ENCODE peak calls at places on chromosomes 4 and X, in eight cellular contexts. E, S, C, Y, B, T, X and Q are unnamed samples.

GRCh38 chrX:102516314-102516936 is at the start of gene TMSB15A:
- DNase-seq in Y (peak), E (peak), C (peak), X (peak), B (peak), S (peak), T (peak), Q (peak)

GRCh38 chr4:127558489-127559407 is 74.0 kb upstream of the INTU start:
- DNase-seq in S (no peak), X (no peak), B (no peak), C (no peak), Y (no peak), E (no peak), T (no peak), Q (no peak)

GRCh38 chrX:112654871-112655270 is 24.9 kb downstream of the LHFPL1 start:
- DNase-seq in S (no peak), T (no peak), Y (peak), B (no peak), C (no peak), X (no peak), E (no peak), Q (no peak)

GRCh38 chr4:188403272-188403671 is 264.0 kb downstream of the TRIML1 start:
- DNase-seq in T (no peak), B (no peak), S (no peak), Y (no peak), C (no peak), X (no peak), E (no peak), Q (no peak)

GRCh38 chr4:1910643-1911042 is 39.5 kb downstream of the NSD2 start:
- DNase-seq in B (no peak), S (no peak), C (no peak), T (no peak), E (peak), Y (peak), X (peak), Q (peak)

GRCh38 chr4:169682360-169683047 is 62.1 kb downstream of the CLCN3 start:
- DNase-seq in B (no peak), E (no peak), Y (no peak), T (no peak), S (no peak), C (no peak), X (no peak), Q (no peak)

GRCh38 chr4:125639182-125639621 is 324.4 kb downstream of the FAT4 start:
- DNase-seq in C (no peak), T (no peak), B (no peak), S (no peak), X (peak), E (no peak), Y (peak), Q (no peak)

GRCh38 chrX:149950681-149951080 is 12.4 kb upstream of the EOLA2 start:
- DNase-seq in Y (peak), X (peak), S (no peak), C (no peak), B (no peak), T (no peak), E (peak), Q (peak)

GRCh38 chr4:39933689-39934590 is 43.8 kb downstream of the PDS5A start:
- DNase-seq in T (no peak), B (no peak), C (no peak), S (no peak), X (peak), Y (peak), E (no peak), Q (no peak)

GRCh38 chrX:12701625-12702024 is 89.6 kb upstream of the PRPS2 start:
- DNase-seq in X (peak), C (no peak), T (peak), E (peak), Y (peak), B (no peak), S (no peak), Q (peak)

GRCh38 chr4:7811536-7812190 is 128.0 kb downstream of the AFAP1 start:
- DNase-seq in X (no peak), S (no peak), C (no peak), E (peak), T (peak), B (peak), Y (peak), Q (no peak)

GRCh38 chr4:71126719-71127118 is 133.3 kb downstream of the DCK start:
- DNase-seq in B (no peak), T (no peak), C (no peak), Y (peak), X (no peak), S (no peak), E (no peak), Q (peak)

GRCh38 chr4:6105311-6105911 is 87.2 kb upstream of the C4orf50 start:
- DNase-seq in E (no peak), C (no peak), Y (no peak), S (no peak), T (no peak), B (peak), X (peak), Q (no peak)

GRCh38 chr4:13917010-13917409 is 289.5 kb upstream of the BOD1L1 start:
- DNase-seq in B (no peak), C (no peak), Y (peak), T (no peak), X (no peak), S (no peak), E (no peak), Q (no peak)

GRCh38 chrX:129953881-129954280 is 28.6 kb upstream of the BCORL1 start:
- DNase-seq in Y (no peak), S (no peak), C (no peak), E (no peak), X (no peak), T (no peak), B (no peak), Q (no peak)
- H3K27ac ChIP-seq in Y (no peak), S (no peak), C (no peak), E (no peak), X (no peak), T (no peak), B (no peak), Q (no peak)

GRCh38 chr4:150799207-150799606 is 215.9 kb downstream of the LRBA start:
- DNase-seq in S (no peak), T (no peak), Y (no peak), E (no peak), X (no peak), B (no peak), C (no peak), Q (no peak)
- TF ChIP-seq CTCF in S (no peak), T (no peak), Y (peak), E (no peak), X (peak), B (no peak), C (no peak), Q (no peak)

GRCh38 chr4:3364634-3365314 is 72.0 kb downstream of the RGS12 start:
- DNase-seq in Y (no peak), B (no peak), E (no peak), X (no peak), C (no peak), S (no peak), T (no peak), Q (no peak)
- H3K27ac ChIP-seq in Y (no peak), B (no peak), E (no peak), X (no peak), C (no peak), S (no peak), T (no peak), Q (no peak)

DNA sequence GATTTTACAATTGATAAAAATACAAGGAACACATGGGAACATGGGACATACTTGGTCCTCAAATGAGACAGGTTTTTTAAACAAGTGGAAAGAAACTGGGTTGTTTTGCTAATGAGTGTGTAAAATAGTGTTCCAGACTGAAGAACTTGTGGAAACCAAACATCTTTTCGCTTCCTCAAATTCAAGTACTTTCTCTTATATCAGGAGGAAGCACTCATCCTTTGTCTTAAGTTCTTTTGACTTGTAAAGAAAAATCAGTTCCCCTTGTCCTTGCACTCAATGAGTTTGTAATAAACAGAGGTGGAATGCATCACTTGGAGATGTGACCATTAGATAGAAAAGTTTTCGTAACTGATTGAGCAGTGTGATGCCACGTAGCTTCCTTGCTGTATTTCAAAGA is 101.2 kb downstream of the PHOX2B start:
- DNase-seq in T (no peak), C (no peak), Y (no peak), E (no peak), B (no peak), S (no peak), X (no peak), Q (no peak)
- TF ChIP-seq CTCF in T (no peak), C (no peak), Y (no peak), E (no peak), B (no peak), S (no peak), X (no peak), Q (no peak)

DNA sequence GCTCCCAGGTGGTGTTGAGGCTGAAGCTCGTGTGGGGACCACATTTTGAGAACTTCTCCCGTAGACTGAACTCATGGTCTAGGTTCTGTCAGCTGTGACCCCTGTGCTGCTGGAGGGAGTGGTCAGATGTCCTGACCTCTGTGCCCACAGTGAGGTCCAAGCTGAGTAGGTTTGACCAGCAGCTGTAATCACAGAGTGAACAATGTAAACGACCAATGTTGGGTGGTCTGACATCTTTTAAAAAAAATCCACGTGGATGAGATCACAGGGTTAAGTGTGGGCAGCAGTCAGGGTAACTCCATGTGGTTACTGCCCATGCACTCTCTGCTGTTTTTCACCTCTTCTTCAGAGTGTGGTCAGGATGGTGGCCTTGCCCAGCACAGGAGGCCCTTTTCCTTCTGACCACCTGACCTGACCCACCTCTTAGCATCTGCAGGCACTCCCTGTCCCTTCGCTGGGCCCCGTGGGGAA is 119.9 kb downstream of the PTTG2 start:
- DNase-seq in X (no peak), S (no peak), C (no peak), T (no peak), E (no peak), Y (no peak), B (no peak), Q (no peak)
- H3K27ac ChIP-seq in X (no peak), S (no peak), C (no peak), T (no peak), E (peak), Y (no peak), B (no peak), Q (peak)

GRCh38 chrX:40266490-40267333 is 169.0 kb upstream of the BCOR start:
- DNase-seq in C (no peak), X (peak), E (peak), S (peak), B (peak), Y (peak), T (peak), Q (peak)
- TF ChIP-seq CTCF in C (peak), X (peak), E (peak), S (peak), B (peak), Y (peak), T (peak), Q (peak)

GRCh38 chr4:139917896-139918295 is 236.1 kb downstream of the MAML3 start:
- DNase-seq in X (peak), C (no peak), Y (no peak), S (no peak), E (no peak), B (no peak), T (no peak), Q (no peak)
- H3K27ac ChIP-seq in X (peak), C (no peak), Y (no peak), S (no peak), E (no peak), B (peak), T (peak), Q (no peak)